ENCODE peak calls at places on chromosomes 4 and X, in four cellular contexts. One of them, this sample, is unnamed.
A peak's percentile ranks its signal among the peaks of the same experiment; 100 is the strongest.

GRCh38 chr4:134078230-134078914 is 123.2 kb downstream of the PABPC4L start:
- DNase-seq in HL-60: no peak
- DNase-seq in K562: no peak
- DNase-seq in GM12878: no peak
- DNase-seq in this sample: peak; percentile 1

GRCh38 chrX:23784487-23785301 is 1.7 kb downstream of the SAT1 start:
- DNase-seq in HL-60: peak; percentile 79
- DNase-seq in GM12878: no peak
- DNase-seq in K562: peak; percentile 57
- DNase-seq in this sample: no peak

GRCh38 chr4:1368421-1369090 is 21.5 kb downstream of the UVSSA start:
- DNase-seq in K562: no peak
- DNase-seq in HL-60: no peak
- DNase-seq in GM12878: no peak
- DNase-seq in this sample: no peak

GRCh38 chr4:30719363-30720020 is 677 bp upstream of the PCDH7 start:
- DNase-seq in GM12878: no peak
- DNase-seq in K562: no peak
- DNase-seq in HL-60: no peak
- DNase-seq in this sample: no peak

GRCh38 chr4:110510955-110511544 is 35.1 kb downstream of the ENPEP start:
- DNase-seq in GM12878: no peak
- DNase-seq in K562: peak; percentile 56
- DNase-seq in HL-60: no peak
- DNase-seq in this sample: no peak

GRCh38 chrX:69564665-69565064 is 51.2 kb upstream of the EDA start:
- DNase-seq in HL-60: no peak
- DNase-seq in K562: no peak
- DNase-seq in GM12878: no peak
- DNase-seq in this sample: no peak

GRCh38 chr4:128393111-128393704 is 105.6 kb upstream of the PGRMC2 start:
- DNase-seq in HL-60: no peak
- DNase-seq in K562: no peak
- DNase-seq in GM12878: no peak
- DNase-seq in this sample: no peak

GRCh38 chr4:73729534-73730165 is 10.7 kb upstream of the CXCL8 start:
- DNase-seq in HL-60: no peak
- DNase-seq in GM12878: no peak
- DNase-seq in K562: peak; percentile 67
- DNase-seq in this sample: no peak

DNA sequence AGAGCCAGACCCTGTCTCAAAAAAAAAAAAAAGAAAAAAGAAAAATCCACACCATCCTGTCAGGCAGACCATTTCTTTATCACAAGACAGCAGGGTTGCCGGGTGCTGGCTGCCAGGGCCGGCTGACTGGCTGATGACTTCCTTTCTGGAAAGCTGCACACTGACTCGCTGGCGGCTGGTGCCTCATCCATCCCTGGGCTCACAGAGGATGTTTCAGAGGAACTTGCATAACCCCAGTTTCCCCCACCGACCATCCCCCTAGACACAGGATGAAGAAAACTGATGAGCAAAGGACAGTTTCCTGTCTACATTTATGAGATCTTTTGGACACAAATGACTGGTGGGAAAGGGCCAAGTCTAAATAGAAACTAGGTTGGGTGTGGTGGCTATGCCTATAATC is 14.1 kb downstream of the HPSE start:
- DNase-seq in HL-60: peak; percentile 40
- DNase-seq in GM12878: no peak
- DNase-seq in K562: no peak
- DNase-seq in this sample: no peak
- TF ChIP-seq SPI1 in HL-60: peak; percentile 57
- TF ChIP-seq SPI1 in GM12878: no peak
- TF ChIP-seq SPI1 in K562: no peak
- TF ChIP-seq SPI1 in this sample: no peak

GRCh38 chr4:83115000-83115399 is 471 bp upstream of the PLAC8 start:
- DNase-seq in HL-60: no peak
- DNase-seq in K562: no peak
- DNase-seq in GM12878: no peak
- DNase-seq in this sample: no peak
- TF ChIP-seq SPI1 in HL-60: no peak
- TF ChIP-seq SPI1 in K562: no peak
- TF ChIP-seq SPI1 in GM12878: no peak
- TF ChIP-seq SPI1 in this sample: no peak

DNA sequence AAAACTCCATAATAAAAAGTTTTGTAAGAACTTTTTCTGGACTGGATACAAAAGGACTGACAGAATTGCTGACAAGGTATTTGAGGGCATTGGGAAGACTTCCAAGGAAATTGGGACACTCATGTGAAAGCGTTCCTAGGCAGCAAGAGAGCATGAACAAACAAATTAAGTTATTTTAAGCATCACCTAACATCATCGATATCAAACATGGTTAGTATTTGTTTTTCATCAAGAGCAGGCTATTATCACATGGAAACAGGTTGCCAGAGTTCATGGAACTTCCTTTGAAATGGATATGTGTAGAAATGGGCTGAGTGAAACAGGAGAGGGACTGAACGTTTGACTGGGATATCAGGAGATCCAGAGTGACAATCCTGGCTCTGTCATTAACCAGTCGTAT is 4.3 kb upstream of the PGM2 start:
- DNase-seq in GM12878: no peak
- DNase-seq in K562: no peak
- DNase-seq in HL-60: no peak
- DNase-seq in this sample: no peak
- TF ChIP-seq SPI1 in GM12878: no peak
- TF ChIP-seq SPI1 in K562: no peak
- TF ChIP-seq SPI1 in HL-60: no peak
- TF ChIP-seq SPI1 in this sample: no peak

GRCh38 chr4:100422911-100423310 is 94.9 kb downstream of the EMCN start:
- DNase-seq in K562: no peak
- DNase-seq in HL-60: no peak
- DNase-seq in GM12878: no peak
- DNase-seq in this sample: no peak
- TF ChIP-seq SPI1 in K562: no peak
- TF ChIP-seq SPI1 in HL-60: no peak
- TF ChIP-seq SPI1 in GM12878: no peak
- TF ChIP-seq SPI1 in this sample: no peak

GRCh38 chr4:144709159-144709558 is 63.2 kb downstream of the HHIP start:
- DNase-seq in HL-60: no peak
- DNase-seq in GM12878: no peak
- DNase-seq in K562: no peak
- DNase-seq in this sample: no peak
- TF ChIP-seq SPI1 in HL-60: no peak
- TF ChIP-seq SPI1 in GM12878: no peak
- TF ChIP-seq SPI1 in K562: no peak
- TF ChIP-seq SPI1 in this sample: no peak

GRCh38 chr4:95162867-95163266 is 385.9 kb downstream of the UNC5C start:
- DNase-seq in K562: no peak
- DNase-seq in GM12878: no peak
- DNase-seq in HL-60: no peak
- DNase-seq in this sample: no peak
- TF ChIP-seq SPI1 in K562: no peak
- TF ChIP-seq SPI1 in GM12878: no peak
- TF ChIP-seq SPI1 in HL-60: no peak
- TF ChIP-seq SPI1 in this sample: no peak

DNA sequence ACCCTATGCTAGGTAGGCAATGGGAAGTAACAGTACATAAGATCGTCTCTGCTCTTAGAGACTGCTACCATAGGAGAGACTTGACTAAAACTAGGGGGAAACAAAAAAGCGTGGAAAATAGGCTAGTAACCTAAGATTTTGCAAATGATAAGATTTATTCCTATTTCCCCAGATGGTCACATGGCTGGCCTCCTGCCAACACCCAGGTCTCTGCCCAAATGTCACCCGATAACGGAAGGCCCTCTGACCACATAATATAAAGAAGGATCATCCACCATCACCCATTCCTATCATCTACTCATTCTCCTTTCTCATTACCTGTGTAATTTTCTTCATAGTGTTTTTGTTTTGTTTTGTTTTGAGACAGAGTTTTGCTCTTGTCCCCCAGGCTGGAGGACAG is 4.7 kb downstream of the LAMP2 start:
- DNase-seq in HL-60: no peak
- DNase-seq in GM12878: no peak
- DNase-seq in K562: no peak
- DNase-seq in this sample: no peak
- TF ChIP-seq SPI1 in HL-60: no peak
- TF ChIP-seq SPI1 in GM12878: no peak
- TF ChIP-seq SPI1 in K562: no peak
- TF ChIP-seq SPI1 in this sample: no peak

GRCh38 chr4:114281561-114281960 is 302.1 kb upstream of the ARSJ start:
- DNase-seq in GM12878: no peak
- DNase-seq in K562: no peak
- DNase-seq in HL-60: no peak
- DNase-seq in this sample: no peak
- TF ChIP-seq SPI1 in GM12878: no peak
- TF ChIP-seq SPI1 in K562: no peak
- TF ChIP-seq SPI1 in HL-60: no peak
- TF ChIP-seq SPI1 in this sample: no peak

DNA sequence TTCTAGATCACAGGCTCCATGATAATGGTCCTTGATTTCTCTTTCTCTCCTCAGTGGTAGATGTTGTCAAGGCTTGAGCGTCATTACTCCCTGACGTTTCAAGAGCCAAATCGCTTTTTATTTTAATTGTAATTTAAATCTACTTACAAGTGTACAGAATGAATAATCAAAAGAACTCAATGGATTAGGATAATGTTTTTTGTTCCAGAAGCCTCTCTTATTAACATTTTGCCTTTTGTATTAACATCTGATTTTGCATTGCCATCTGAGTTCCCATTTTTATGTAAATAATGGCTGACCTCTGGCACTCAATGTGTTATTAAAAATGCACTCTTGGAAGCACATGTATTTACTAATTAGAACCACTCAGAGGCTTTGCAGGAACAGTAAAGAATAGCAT is 411.0 kb downstream of the EPHA5 start:
- DNase-seq in HL-60: no peak
- DNase-seq in GM12878: no peak
- DNase-seq in K562: no peak
- DNase-seq in this sample: no peak
- TF ChIP-seq SPI1 in HL-60: no peak
- TF ChIP-seq SPI1 in GM12878: no peak
- TF ChIP-seq SPI1 in K562: no peak
- TF ChIP-seq SPI1 in this sample: no peak